ENCODE peak calls at places on chromosome 11, in six cellular contexts. H, D, B, I, P and W are unnamed samples.

GRCh38 chr11:7571640-7572000 is 57.8 kb downstream of the PPFIBP2 start:
- DNase-seq in P (peak), I (peak), H (peak), B (peak), D (peak), W (peak)

GRCh38 chr11:14378171-14378570 is 19.2 kb upstream of the RRAS2 start:
- DNase-seq in I (no peak), D (no peak), B (no peak), H (no peak), P (no peak), W (no peak)

GRCh38 chr11:108825381-108825780 is 160.5 kb downstream of the DDX10 start:
- DNase-seq in B (no peak), P (no peak), D (no peak), I (no peak), H (no peak), W (no peak)

GRCh38 chr11:47002366-47002765 is 65.8 kb downstream of the CSTPP1 start:
- DNase-seq in I (peak), H (no peak), D (no peak), B (no peak), P (peak), W (no peak)

GRCh38 chr11:133078591-133079179 is 453.6 kb downstream of the OPCML start:
- DNase-seq in D (no peak), P (peak), B (peak), H (peak), I (peak), W (no peak)

GRCh38 chr11:44094260-44094868 is 1.1 kb upstream of the EXT2 start:
- DNase-seq in B (peak), I (peak), H (peak), D (no peak), P (peak), W (peak)

GRCh38 chr11:121839821-121840220 is 276.2 kb downstream of the BLID start:
- DNase-seq in H (no peak), I (peak), P (peak), B (no peak), D (no peak), W (peak)

GRCh38 chr11:70029115-70029830 is 48.8 kb upstream of the ANO1 start:
- DNase-seq in D (no peak), B (no peak), P (no peak), H (no peak), I (no peak), W (no peak)

GRCh38 chr11:6825333-6825744 is 20.1 kb upstream of the OR10A5 start:
- DNase-seq in P (no peak), B (no peak), D (no peak), I (no peak), H (no peak), W (no peak)

GRCh38 chr11:68505596-68505995 is 45.0 kb downstream of the PPP6R3 start:
- DNase-seq in H (no peak), P (peak), B (no peak), I (peak), D (no peak), W (peak)

GRCh38 chr11:68504432-68505066 is 44.0 kb downstream of the PPP6R3 start:
- DNase-seq in D (no peak), B (no peak), P (no peak), H (no peak), I (peak), W (no peak)

GRCh38 chr11:68508425-68508824 is 47.9 kb downstream of the PPP6R3 start:
- DNase-seq in H (no peak), I (peak), D (no peak), P (no peak), B (no peak), W (peak)

GRCh38 chr11:68509105-68509504 is 48.6 kb downstream of the PPP6R3 start:
- DNase-seq in B (no peak), H (no peak), I (peak), P (peak), D (no peak), W (peak)

DNA sequence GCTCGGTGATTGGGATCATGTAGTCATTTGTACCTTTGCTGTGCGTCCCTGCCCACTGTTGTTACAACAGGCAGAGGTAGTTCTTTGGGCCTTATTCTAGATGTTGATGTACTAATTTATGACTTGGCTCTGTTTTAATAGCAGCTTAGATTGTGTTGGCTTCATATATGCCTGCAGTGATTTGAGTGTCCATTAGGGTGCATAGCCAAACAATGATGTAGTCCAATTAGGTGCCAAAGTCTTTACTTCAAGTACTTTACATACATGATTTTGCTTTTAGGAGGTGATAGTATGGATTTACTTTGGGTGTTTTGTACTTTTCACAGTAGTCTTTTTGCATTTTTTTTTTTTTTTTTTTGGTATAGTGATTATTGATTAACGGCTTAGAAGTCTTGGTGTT is 46.4 kb downstream of the PPP6R3 start:
- DNase-seq in P (no peak), H (no peak), I (no peak), B (no peak), D (no peak), W (no peak)
- TF ChIP-seq CTCF in P (peak), H (no peak), I (peak), B (no peak), D (no peak), W (no peak)

GRCh38 chr11:9992306-9992705 is 301.7 kb downstream of the SBF2 start:
- DNase-seq in P (no peak), D (no peak), B (no peak), H (no peak), I (no peak), W (peak)

GRCh38 chr11:9990221-9990973 is 303.6 kb downstream of the SBF2 start:
- DNase-seq in D (no peak), P (peak), I (peak), H (no peak), B (no peak), W (no peak)
- TF ChIP-seq CTCF in D (no peak), P (peak), I (peak), H (peak), B (no peak), W (no peak)

DNA sequence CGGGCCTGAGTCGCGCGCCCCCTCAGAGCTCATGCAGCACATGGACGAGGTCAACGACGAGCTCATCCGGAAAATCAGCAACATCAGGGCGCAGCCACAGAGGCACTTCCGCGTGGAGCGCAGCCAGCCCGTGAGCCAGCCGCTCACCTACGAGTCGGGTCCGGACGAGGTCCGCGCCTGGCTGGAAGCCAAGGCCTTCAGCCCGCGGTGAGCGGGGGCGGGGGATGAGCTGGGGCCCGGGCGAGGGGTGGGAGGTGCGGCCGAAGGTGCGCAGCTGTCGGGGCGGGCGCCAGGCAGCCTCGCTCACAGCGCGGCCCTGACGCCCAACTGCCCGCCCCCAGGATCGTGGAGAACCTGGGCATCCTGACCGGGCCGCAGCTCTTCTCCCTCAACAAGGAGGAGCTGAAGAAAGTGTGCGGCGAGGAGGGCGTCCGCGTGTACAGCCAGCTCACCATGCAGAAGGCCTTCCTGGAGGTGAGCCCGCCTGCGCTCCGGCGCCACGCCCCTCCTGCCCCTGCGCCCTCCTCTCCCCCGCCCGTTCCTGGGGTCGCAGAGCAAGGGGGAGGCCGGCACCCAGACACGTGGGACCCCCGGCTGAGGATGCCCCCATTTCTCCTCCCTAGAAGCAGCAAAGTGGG is 20.4 kb downstream of the EPS8L2 start:
- DNase-seq in P (no peak), H (no peak), B (peak), I (peak), D (peak), W (peak)
- TF ChIP-seq CTCF in P (no peak), H (no peak), B (no peak), I (no peak), D (no peak), W (no peak)

DNA sequence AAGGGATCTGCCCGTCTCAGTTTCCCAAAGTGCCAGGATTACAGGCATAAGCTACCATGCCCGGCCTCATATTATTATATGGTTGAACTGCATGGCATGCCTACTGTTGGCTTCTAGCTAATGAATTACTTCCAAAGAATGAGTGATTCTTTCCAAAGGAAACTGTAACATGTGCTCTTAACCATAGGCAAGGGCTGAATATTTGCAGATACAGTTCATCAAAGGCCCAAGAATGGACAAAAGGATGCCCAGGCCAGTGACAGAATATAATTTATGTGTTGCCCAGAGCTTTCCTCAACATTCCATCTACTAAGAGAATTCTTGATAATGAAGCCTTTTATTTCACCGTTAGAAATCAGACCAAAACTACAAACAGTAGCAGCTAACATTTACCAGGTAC is 27.0 kb upstream of the CCDC89 start:
- DNase-seq in P (no peak), B (no peak), H (no peak), I (no peak), D (no peak), W (peak)
- TF ChIP-seq CTCF in P (no peak), B (no peak), H (no peak), I (no peak), D (no peak), W (no peak)

GRCh38 chr11:115237578-115237977 is 266.6 kb downstream of the CADM1 start:
- DNase-seq in H (no peak), B (no peak), I (no peak), D (no peak), P (no peak), W (no peak)
- TF ChIP-seq CTCF in H (no peak), B (no peak), I (no peak), D (no peak), P (no peak), W (no peak)

DNA sequence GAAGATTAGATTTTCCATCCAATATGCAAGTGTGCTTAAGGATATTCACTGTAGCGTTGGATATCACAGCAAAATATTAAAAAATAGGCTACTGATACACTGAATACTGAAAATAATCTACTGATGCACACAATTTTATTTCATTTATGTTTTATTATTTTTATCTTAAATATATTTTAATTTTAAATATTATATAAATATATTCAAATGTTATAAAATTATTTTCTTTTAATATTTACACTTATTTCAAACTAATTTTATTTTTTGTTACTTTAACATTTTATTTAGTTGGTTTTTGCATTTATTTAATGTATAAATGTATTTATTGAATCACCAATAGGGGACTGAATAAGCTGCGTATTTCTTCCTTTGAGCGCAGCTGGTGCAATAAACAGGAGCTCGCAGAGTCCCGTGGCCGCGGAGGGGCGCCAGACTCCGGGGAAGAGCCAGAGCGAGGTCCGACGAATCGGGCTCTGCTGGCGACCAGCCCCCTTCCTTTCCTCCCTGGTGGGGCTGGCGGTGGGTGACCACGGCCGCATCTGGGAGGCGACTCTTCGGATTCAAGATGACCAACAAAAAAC is 12.2 kb downstream of the MMP3 start:
- DNase-seq in B (peak), D (no peak), P (peak), H (no peak), I (peak), W (no peak)
- TF ChIP-seq CTCF in B (peak), D (peak), P (peak), H (no peak), I (peak), W (peak)